ENCODE peak calls at places on chromosome 15, in eight cellular contexts. L is progenitor cell of endocrine pancreas; U is activated CD8-positive, alpha-beta memory T cell treated with anti-CD3 and anti-CD28 coated beads for 4 hours; V is NCI-H2029; O is trophoblast cell; P is T-helper 1 cell; K is NCI-H1105; M is EH. J is an unnamed sample.

GRCh38 chr15:20340331-20340811 is 201.2 kb downstream of the GOLGA6L6 start:
- DNase-seq in L (peak), U (no peak), V (no peak), O (peak), P (no peak), K (no peak), M (no peak), J (peak)

GRCh38 chr15:40029979-40030893 is 8.7 kb downstream of the SRP14 start:
- DNase-seq in L (no peak), U (no peak), V (no peak), O (peak), P (no peak), K (no peak), M (peak), J (peak)

GRCh38 chr15:70741677-70742293 is 21.6 kb downstream of the UACA start:
- DNase-seq in L (no peak), U (no peak), V (peak), O (peak), P (no peak), K (no peak), M (peak), J (no peak)

GRCh38 chr15:95405447-95405846 is 925.1 kb upstream of the NR2F2 start:
- DNase-seq in L (no peak), U (no peak), V (no peak), O (no peak), P (no peak), K (no peak), M (peak), J (no peak)

GRCh38 chr15:90063733-90064247 is 38.5 kb downstream of the IDH2 start:
- DNase-seq in L (no peak), U (no peak), V (peak), O (peak), P (no peak), K (no peak), M (no peak), J (no peak)

GRCh38 chr15:91783001-91783400 is 70.5 kb upstream of the SLCO3A1 start:
- DNase-seq in L (no peak), U (no peak), V (no peak), O (no peak), P (no peak), K (no peak), M (no peak), J (no peak)

GRCh38 chr15:83698294-83698693 is 44.4 kb downstream of the ADAMTSL3 start:
- DNase-seq in L (no peak), U (no peak), V (no peak), O (no peak), P (no peak), K (no peak), M (peak), J (no peak)

GRCh38 chr15:22979699-22980188 is 424 bp downstream of the CYFIP1 start:
- DNase-seq in L (peak), U (no peak), V (no peak), O (peak), P (no peak), K (no peak), M (peak), J (no peak)

GRCh38 chr15:39999538-39999937 is 39.4 kb downstream of the SRP14 start:
- DNase-seq in L (no peak), U (no peak), V (no peak), O (no peak), P (no peak), K (no peak), M (no peak), J (no peak)

GRCh38 chr15:78103406-78104118 is 11.2 kb downstream of the SH2D7 start:
- DNase-seq in L (no peak), U (no peak), V (no peak), O (peak), P (peak), K (no peak), M (no peak), J (peak)

GRCh38 chr15:47801522-47801921 is 84.2 kb downstream of the SEMA6D start:
- DNase-seq in L (no peak), U (no peak), V (no peak), O (no peak), P (no peak), K (no peak), M (no peak), J (no peak)

GRCh38 chr15:48244923-48245322 is 38.8 kb downstream of the SLC12A1 start:
- DNase-seq in L (no peak), U (no peak), V (no peak), O (peak), P (no peak), K (no peak), M (peak), J (no peak)

GRCh38 chr15:96355561-96356129 is 25.1 kb downstream of the NR2F2 start:
- DNase-seq in L (no peak), U (no peak), V (no peak), O (no peak), P (no peak), K (no peak), M (no peak), J (no peak)

GRCh38 chr15:68442041-68442440 is 10.1 kb upstream of the ITGA11 start:
- DNase-seq in L (no peak), U (no peak), V (no peak), O (no peak), P (no peak), K (no peak), M (peak), J (no peak)

GRCh38 chr15:96341465-96342142 is 11.1 kb downstream of the NR2F2 start:
- DNase-seq in L (no peak), U (no peak), V (no peak), O (no peak), P (no peak), K (no peak), M (no peak), J (no peak)

GRCh38 chr15:28026764-28027713 is 72.1 kb downstream of the OCA2 start:
- DNase-seq in L (no peak), U (no peak), V (no peak), O (no peak), P (no peak), K (no peak), M (no peak), J (no peak)

GRCh38 chr15:69143756-69144436 is 16.5 kb upstream of the GLCE start:
- DNase-seq in L (no peak), U (no peak), V (peak), O (no peak), P (no peak), K (peak), M (no peak), J (no peak)

GRCh38 chr15:49989498-49989897 is 129.5 kb downstream of the ATP8B4 start:
- DNase-seq in L (no peak), U (no peak), V (no peak), O (no peak), P (no peak), K (no peak), M (no peak), J (no peak)

GRCh38 chr15:40915679-40916078 is 13.5 kb upstream of the DLL4 start:
- DNase-seq in L (no peak), U (no peak), V (no peak), O (no peak), P (no peak), K (no peak), M (no peak), J (no peak)

GRCh38 chr15:100008258-100008657 is 275.0 kb upstream of the LYSMD4 start:
- DNase-seq in L (no peak), U (no peak), V (no peak), O (no peak), P (no peak), K (no peak), M (no peak), J (no peak)

GRCh38 chr15:61227269-61228024 is 1.7 kb downstream of the RORA start:
- DNase-seq in L (no peak), U (no peak), V (peak), O (no peak), P (no peak), K (peak), M (peak), J (no peak)

GRCh38 chr15:41231536-41231935 is 468 bp downstream of the CHP1 start:
- DNase-seq in L (no peak), U (no peak), V (no peak), O (peak), P (no peak), K (no peak), M (no peak), J (no peak)

J was measured in T-helper 2 cell.